ENCODE peak calls at places on chromosomes 16 and 17, in five cellular contexts. One of them, this sample, is unnamed.

GRCh38 chr17:17808706-17809432 is 27.9 kb downstream of the SREBF1 start:
- DNase-seq in Peyer's patch: no peak
- DNase-seq in heart left ventricle: no peak
- DNase-seq in transverse colon: no peak
- DNase-seq in A549: no peak
- DNase-seq in this sample: no peak

GRCh38 chr16:49859139-49859947 is 3.4 kb upstream of the ZNF423 start:
- DNase-seq in A549: no peak
- DNase-seq in heart left ventricle: peak
- DNase-seq in transverse colon: peak
- DNase-seq in Peyer's patch: peak
- DNase-seq in this sample: peak

GRCh38 chr17:29110372-29110757 is 67.4 kb downstream of the PIPOX start:
- DNase-seq in transverse colon: no peak
- DNase-seq in heart left ventricle: no peak
- DNase-seq in Peyer's patch: no peak
- DNase-seq in A549: no peak
- DNase-seq in this sample: no peak

GRCh38 chr17:68204736-68205135 is 43.1 kb upstream of the AMZ2 start:
- DNase-seq in Peyer's patch: peak
- DNase-seq in A549: peak
- DNase-seq in heart left ventricle: no peak
- DNase-seq in transverse colon: no peak
- DNase-seq in this sample: peak

GRCh38 chr16:3086596-3087242 is 12.4 kb downstream of the ZSCAN10 start:
- DNase-seq in transverse colon: no peak
- DNase-seq in Peyer's patch: no peak
- DNase-seq in heart left ventricle: no peak
- DNase-seq in A549: no peak
- DNase-seq in this sample: no peak

GRCh38 chr17:67138392-67138791 is 94.0 kb downstream of the CACNG1 start:
- DNase-seq in A549: no peak
- DNase-seq in Peyer's patch: no peak
- DNase-seq in transverse colon: no peak
- DNase-seq in heart left ventricle: no peak
- DNase-seq in this sample: no peak

GRCh38 chr16:25126820-25127232 is 15.3 kb downstream of the LCMT1 start:
- DNase-seq in transverse colon: peak
- DNase-seq in A549: peak
- DNase-seq in heart left ventricle: no peak
- DNase-seq in Peyer's patch: peak
- DNase-seq in this sample: peak

GRCh38 chr16:56451753-56452689 is 667 bp downstream of the OGFOD1 start:
- DNase-seq in transverse colon: peak
- DNase-seq in Peyer's patch: peak
- DNase-seq in heart left ventricle: peak
- DNase-seq in A549: peak
- DNase-seq in this sample: no peak

GRCh38 chr16:30567991-30568638 is 3.4 kb downstream of the ZNF688 start:
- DNase-seq in transverse colon: peak
- DNase-seq in heart left ventricle: no peak
- DNase-seq in Peyer's patch: peak
- DNase-seq in A549: peak
- DNase-seq in this sample: no peak

GRCh38 chr17:20908373-20909273 is 134.2 kb downstream of the USP22 start:
- DNase-seq in heart left ventricle: peak
- DNase-seq in A549: peak
- DNase-seq in Peyer's patch: peak
- DNase-seq in transverse colon: peak
- DNase-seq in this sample: peak
- TF ChIP-seq CTCF in heart left ventricle: peak
- TF ChIP-seq CTCF in A549: peak
- TF ChIP-seq CTCF in Peyer's patch: peak
- TF ChIP-seq CTCF in transverse colon: peak
- TF ChIP-seq CTCF in this sample: peak

DNA sequence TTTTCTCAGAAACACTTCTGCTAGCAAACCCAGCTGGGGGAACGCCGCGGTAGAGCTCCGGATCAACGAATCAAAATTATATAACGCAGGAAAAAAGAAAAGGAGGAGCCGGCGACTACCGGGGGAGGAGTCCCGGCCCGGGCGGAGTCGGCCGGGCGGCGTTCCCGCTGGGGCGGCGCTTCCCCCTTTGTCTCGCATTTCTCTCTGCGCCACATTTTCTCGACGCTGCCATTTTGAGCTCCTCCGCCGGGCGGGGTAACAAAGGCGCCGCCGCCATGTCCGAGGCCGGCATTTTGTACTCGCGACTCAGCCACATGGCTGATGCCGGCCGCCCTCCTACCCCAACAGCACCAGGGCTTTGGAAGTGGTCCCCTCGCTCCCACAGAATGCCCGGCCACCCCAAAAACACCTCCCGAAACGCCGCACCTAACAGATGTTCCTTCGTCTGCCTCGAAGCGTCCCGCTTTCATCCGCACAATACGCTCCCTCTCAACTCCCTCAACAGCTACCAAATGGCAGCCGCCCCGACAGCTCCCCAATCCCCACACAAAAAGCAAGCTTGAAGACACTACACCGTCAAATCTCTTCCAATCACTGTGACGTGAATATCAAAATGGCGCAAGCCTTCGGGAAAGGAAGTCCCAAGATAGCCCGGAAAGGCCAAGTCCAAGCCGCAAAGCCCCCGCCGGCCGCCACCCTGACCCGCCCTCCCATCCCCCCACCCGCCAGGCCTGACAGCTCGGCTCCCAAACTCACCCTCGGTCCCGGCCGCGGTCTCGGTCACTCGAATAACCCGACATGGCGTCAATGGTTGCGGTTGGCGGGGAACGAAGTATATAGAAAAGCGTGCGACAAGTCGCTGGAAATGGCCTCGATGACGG is 529 bp downstream of the DDX5 start:
- DNase-seq in heart left ventricle: peak
- DNase-seq in transverse colon: peak
- DNase-seq in Peyer's patch: peak
- DNase-seq in A549: peak
- DNase-seq in this sample: peak
- TF ChIP-seq POLR2A in heart left ventricle: no peak
- TF ChIP-seq POLR2A in transverse colon: peak
- TF ChIP-seq POLR2A in Peyer's patch: peak
- TF ChIP-seq POLR2A in A549: peak
- TF ChIP-seq POLR2A in this sample: peak

DNA sequence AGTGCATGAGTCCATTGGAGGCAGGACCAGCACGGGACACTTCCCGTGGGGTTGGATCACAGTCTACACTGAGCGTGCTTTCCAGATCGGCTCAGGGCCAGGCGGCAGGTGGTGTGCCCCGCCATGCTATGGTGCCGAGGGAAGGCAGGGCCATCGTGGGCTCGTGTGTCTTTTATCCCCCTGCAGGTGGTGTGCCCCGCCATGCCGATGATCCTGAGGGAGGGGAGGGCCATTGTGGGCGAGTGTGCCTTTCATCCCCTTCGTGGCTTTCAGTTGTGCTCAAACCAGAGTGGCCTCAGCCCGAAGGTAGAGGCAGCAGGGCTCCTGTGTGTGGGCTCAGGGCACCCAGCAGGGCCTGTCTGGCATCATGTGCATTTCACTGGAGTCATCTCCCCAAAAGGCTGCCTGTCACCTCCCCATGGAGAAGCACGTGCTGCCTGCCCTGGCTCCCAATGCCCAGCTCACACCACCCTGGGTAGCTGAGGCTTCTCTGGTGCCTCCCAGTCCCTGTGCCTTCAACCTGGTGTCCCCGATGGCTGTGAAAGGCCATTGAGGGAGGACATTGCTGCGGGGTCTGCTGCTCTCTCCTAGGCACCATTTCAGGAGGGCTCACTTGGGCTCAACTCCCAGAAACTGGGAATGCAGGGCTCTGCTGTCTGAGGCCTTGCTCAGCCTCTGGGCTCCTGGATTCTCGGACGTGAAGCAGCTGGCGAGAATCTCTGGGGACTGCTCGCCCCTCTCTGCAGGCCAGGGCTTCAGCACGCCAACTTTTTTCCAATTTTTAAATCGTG is 207.6 kb downstream of the NPIPB11 start:
- DNase-seq in heart left ventricle: no peak
- DNase-seq in Peyer's patch: peak
- DNase-seq in A549: no peak
- DNase-seq in transverse colon: peak
- DNase-seq in this sample: peak
- H3K27ac ChIP-seq in heart left ventricle: peak
- H3K27ac ChIP-seq in Peyer's patch: peak
- H3K27ac ChIP-seq in A549: no peak
- H3K27ac ChIP-seq in transverse colon: peak
- H3K27ac ChIP-seq in this sample: peak

GRCh38 chr16:89847930-89848297 is 19.6 kb downstream of the SPIRE2 start:
- DNase-seq in A549: no peak
- DNase-seq in transverse colon: peak
- DNase-seq in heart left ventricle: no peak
- DNase-seq in Peyer's patch: no peak
- DNase-seq in this sample: no peak

GRCh38 chr16:89844739-89845339 is 16.6 kb downstream of the SPIRE2 start:
- DNase-seq in Peyer's patch: no peak
- DNase-seq in transverse colon: no peak
- DNase-seq in heart left ventricle: no peak
- DNase-seq in A549: no peak
- DNase-seq in this sample: no peak

GRCh38 chr16:89847056-89847929 is 19.0 kb downstream of the SPIRE2 start:
- DNase-seq in heart left ventricle: no peak
- DNase-seq in transverse colon: peak
- DNase-seq in Peyer's patch: peak
- DNase-seq in A549: no peak
- DNase-seq in this sample: no peak

GRCh38 chr16:89843409-89844350 is 15.4 kb downstream of the SPIRE2 start:
- DNase-seq in transverse colon: no peak
- DNase-seq in A549: no peak
- DNase-seq in Peyer's patch: no peak
- DNase-seq in heart left ventricle: no peak
- DNase-seq in this sample: no peak

GRCh38 chr16:89845417-89845816 is 17.1 kb downstream of the SPIRE2 start:
- DNase-seq in A549: no peak
- DNase-seq in transverse colon: peak
- DNase-seq in Peyer's patch: no peak
- DNase-seq in heart left ventricle: no peak
- DNase-seq in this sample: no peak
- TF ChIP-seq CTCF in A549: no peak
- TF ChIP-seq CTCF in transverse colon: no peak
- TF ChIP-seq CTCF in Peyer's patch: no peak
- TF ChIP-seq CTCF in heart left ventricle: no peak
- TF ChIP-seq CTCF in this sample: no peak

This sample was measured in uterus.